ENCODE peak calls at places on chromosomes 1 and 21, in eight cellular contexts. One of them, this sample, is unnamed.

GRCh38 chr21:45164124-45164511 is 89.7 kb downstream of the ADARB1 start:
- DNase-seq in thyroid gland: no peak
- DNase-seq in hepatocyte: no peak
- DNase-seq in upper lobe of left lung: no peak
- DNase-seq in stomach: no peak
- DNase-seq in HCT116: no peak
- DNase-seq in ovary: no peak
- DNase-seq in fibroblast of mammary gland: peak; percentile 38
- DNase-seq in this sample: peak; percentile 11

GRCh38 chr1:163745204-163745603 is 423.4 kb downstream of the NUF2 start:
- DNase-seq in HCT116: no peak
- DNase-seq in upper lobe of left lung: no peak
- DNase-seq in fibroblast of mammary gland: no peak
- DNase-seq in thyroid gland: no peak
- DNase-seq in ovary: no peak
- DNase-seq in hepatocyte: no peak
- DNase-seq in stomach: no peak
- DNase-seq in this sample: no peak

GRCh38 chr1:46278807-46279206 is 24.6 kb downstream of the LRRC41 start:
- DNase-seq in HCT116: no peak
- DNase-seq in fibroblast of mammary gland: peak; percentile 72
- DNase-seq in hepatocyte: no peak
- DNase-seq in stomach: no peak
- DNase-seq in upper lobe of left lung: peak; percentile 66
- DNase-seq in thyroid gland: peak; percentile 6
- DNase-seq in ovary: peak; percentile 31
- DNase-seq in this sample: no peak

GRCh38 chr1:22534951-22535350 is 28.3 kb upstream of the EPHA8 start:
- DNase-seq in stomach: no peak
- DNase-seq in fibroblast of mammary gland: no peak
- DNase-seq in thyroid gland: no peak
- DNase-seq in hepatocyte: no peak
- DNase-seq in HCT116: no peak
- DNase-seq in ovary: no peak
- DNase-seq in upper lobe of left lung: no peak
- DNase-seq in this sample: no peak

GRCh38 chr1:34907487-34908090 is 21.9 kb downstream of the DLGAP3 start:
- DNase-seq in stomach: no peak
- DNase-seq in HCT116: no peak
- DNase-seq in fibroblast of mammary gland: no peak
- DNase-seq in upper lobe of left lung: no peak
- DNase-seq in thyroid gland: no peak
- DNase-seq in ovary: no peak
- DNase-seq in hepatocyte: no peak
- DNase-seq in this sample: no peak

GRCh38 chr1:236099622-236100021 is 34.7 kb upstream of the NID1 start:
- DNase-seq in ovary: no peak
- DNase-seq in HCT116: no peak
- DNase-seq in thyroid gland: no peak
- DNase-seq in fibroblast of mammary gland: peak; percentile 21
- DNase-seq in stomach: no peak
- DNase-seq in upper lobe of left lung: no peak
- DNase-seq in hepatocyte: peak; percentile 49
- DNase-seq in this sample: peak; percentile 26

GRCh38 chr1:40153073-40153770 is 8.0 kb upstream of the RLF start:
- DNase-seq in HCT116: peak; percentile 62
- DNase-seq in fibroblast of mammary gland: peak; percentile 81
- DNase-seq in ovary: no peak
- DNase-seq in upper lobe of left lung: no peak
- DNase-seq in stomach: no peak
- DNase-seq in hepatocyte: peak; percentile 61
- DNase-seq in thyroid gland: peak; percentile 9
- DNase-seq in this sample: peak; percentile 74

GRCh38 chr1:200021537-200022238 is 5.8 kb upstream of the NR5A2 start:
- DNase-seq in HCT116: no peak
- DNase-seq in thyroid gland: no peak
- DNase-seq in hepatocyte: no peak
- DNase-seq in fibroblast of mammary gland: no peak
- DNase-seq in ovary: no peak
- DNase-seq in stomach: no peak
- DNase-seq in upper lobe of left lung: no peak
- DNase-seq in this sample: no peak

GRCh38 chr1:114032271-114033218 is 53.3 kb downstream of the OLFML3 start:
- DNase-seq in ovary: no peak
- DNase-seq in thyroid gland: no peak
- DNase-seq in fibroblast of mammary gland: peak; percentile 96
- DNase-seq in hepatocyte: peak; percentile 40
- DNase-seq in stomach: no peak
- DNase-seq in HCT116: no peak
- DNase-seq in upper lobe of left lung: no peak
- DNase-seq in this sample: peak; percentile 37

GRCh38 chr1:37746806-37747205 is 18.1 kb downstream of the EPHA10 start:
- DNase-seq in HCT116: no peak
- DNase-seq in thyroid gland: no peak
- DNase-seq in ovary: no peak
- DNase-seq in hepatocyte: no peak
- DNase-seq in stomach: no peak
- DNase-seq in fibroblast of mammary gland: no peak
- DNase-seq in upper lobe of left lung: no peak
- DNase-seq in this sample: no peak

GRCh38 chr1:79042117-79042516 is 35.6 kb upstream of the ADGRL4 start:
- DNase-seq in HCT116: no peak
- DNase-seq in stomach: no peak
- DNase-seq in ovary: no peak
- DNase-seq in thyroid gland: no peak
- DNase-seq in fibroblast of mammary gland: peak; percentile 73
- DNase-seq in upper lobe of left lung: no peak
- DNase-seq in hepatocyte: no peak
- DNase-seq in this sample: peak; percentile 4

GRCh38 chr1:156794506-156795373 is 21.9 kb downstream of the SH2D2A start:
- DNase-seq in upper lobe of left lung: no peak
- DNase-seq in thyroid gland: no peak
- DNase-seq in hepatocyte: no peak
- DNase-seq in stomach: no peak
- DNase-seq in fibroblast of mammary gland: peak; percentile 46
- DNase-seq in ovary: no peak
- DNase-seq in HCT116: no peak
- DNase-seq in this sample: no peak

GRCh38 chr21:45839274-45839673 is 142.3 kb upstream of the COL6A1 start:
- DNase-seq in thyroid gland: no peak
- DNase-seq in stomach: no peak
- DNase-seq in upper lobe of left lung: no peak
- DNase-seq in HCT116: no peak
- DNase-seq in hepatocyte: no peak
- DNase-seq in fibroblast of mammary gland: peak; percentile 24
- DNase-seq in ovary: no peak
- DNase-seq in this sample: no peak

GRCh38 chr1:89728381-89728780 is 92.5 kb upstream of the LRRC8D start:
- DNase-seq in upper lobe of left lung: no peak
- DNase-seq in HCT116: no peak
- DNase-seq in thyroid gland: no peak
- DNase-seq in fibroblast of mammary gland: no peak
- DNase-seq in hepatocyte: no peak
- DNase-seq in stomach: no peak
- DNase-seq in ovary: no peak
- DNase-seq in this sample: no peak

GRCh38 chr21:17146426-17146825 is 366.4 kb upstream of the CXADR start:
- DNase-seq in thyroid gland: no peak
- DNase-seq in HCT116: no peak
- DNase-seq in fibroblast of mammary gland: no peak
- DNase-seq in hepatocyte: no peak
- DNase-seq in upper lobe of left lung: no peak
- DNase-seq in stomach: no peak
- DNase-seq in ovary: no peak
- DNase-seq in this sample: no peak

GRCh38 chr1:10424034-10424433 is 6.2 kb upstream of the CENPS start:
- DNase-seq in hepatocyte: peak; percentile 28
- DNase-seq in thyroid gland: no peak
- DNase-seq in stomach: no peak
- DNase-seq in HCT116: no peak
- DNase-seq in upper lobe of left lung: peak; percentile 37
- DNase-seq in fibroblast of mammary gland: peak; percentile 82
- DNase-seq in ovary: peak; percentile 49
- DNase-seq in this sample: peak; percentile 52

DNA sequence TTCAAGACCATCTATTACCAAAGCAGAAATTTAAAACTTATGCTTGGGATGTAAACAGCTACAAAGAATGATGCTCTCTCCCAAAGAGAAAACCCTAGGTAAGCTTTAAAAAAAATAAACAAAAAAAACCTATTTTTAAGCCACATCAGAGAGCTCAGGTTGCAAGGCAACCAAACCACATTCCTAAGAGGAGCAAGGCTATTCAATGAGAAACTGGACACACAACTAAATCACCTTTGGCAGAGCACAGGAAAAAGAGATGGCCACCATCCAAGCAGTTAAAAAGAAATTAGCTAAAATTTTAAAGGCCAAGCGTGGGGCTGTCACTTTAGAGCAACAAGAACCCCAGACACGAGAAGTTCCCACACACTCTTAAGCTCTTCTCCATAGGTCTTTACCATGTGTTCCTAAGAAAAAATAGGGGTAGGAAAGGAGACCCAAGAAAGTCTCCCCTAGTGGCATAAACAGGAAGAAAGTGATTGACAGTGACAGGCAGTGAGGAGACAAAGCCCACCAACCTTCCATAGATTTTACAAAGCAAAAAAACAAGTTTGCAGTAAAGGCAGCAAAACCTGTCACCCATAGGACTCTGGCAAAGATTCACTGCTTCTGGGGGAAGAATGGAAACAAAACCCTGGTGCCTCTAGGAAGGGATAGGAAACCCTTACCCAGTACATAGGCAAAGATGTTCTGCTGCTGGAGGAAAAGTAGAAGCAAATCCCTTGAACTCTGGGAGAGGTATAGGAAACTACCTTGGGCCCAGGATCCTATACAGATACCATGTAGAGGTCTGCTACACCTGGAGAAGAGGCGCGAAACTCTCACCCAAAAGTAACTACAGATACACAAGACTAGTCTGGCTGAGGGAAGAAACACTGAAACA is 68.5 kb downstream of the FOXJ3 start:
- DNase-seq in ovary: no peak
- DNase-seq in thyroid gland: peak; percentile 40
- DNase-seq in hepatocyte: no peak
- DNase-seq in fibroblast of mammary gland: no peak
- DNase-seq in HCT116: no peak
- DNase-seq in stomach: no peak
- DNase-seq in upper lobe of left lung: no peak
- DNase-seq in this sample: no peak
- TF ChIP-seq CTCF in ovary: no peak
- TF ChIP-seq CTCF in thyroid gland: peak; percentile 47
- TF ChIP-seq CTCF in hepatocyte: no peak
- TF ChIP-seq CTCF in fibroblast of mammary gland: no peak
- TF ChIP-seq CTCF in HCT116: no peak
- TF ChIP-seq CTCF in stomach: no peak
- TF ChIP-seq CTCF in upper lobe of left lung: no peak
- TF ChIP-seq CTCF in this sample: no peak

GRCh38 chr1:1893291-1893985 is 2.6 kb upstream of the GNB1 start:
- DNase-seq in HCT116: no peak
- DNase-seq in upper lobe of left lung: peak; percentile 46
- DNase-seq in stomach: no peak
- DNase-seq in hepatocyte: no peak
- DNase-seq in thyroid gland: no peak
- DNase-seq in ovary: no peak
- DNase-seq in fibroblast of mammary gland: no peak
- DNase-seq in this sample: no peak

GRCh38 chr1:1892079-1892762 is 1.3 kb upstream of the GNB1 start:
- DNase-seq in ovary: no peak
- DNase-seq in fibroblast of mammary gland: no peak
- DNase-seq in hepatocyte: no peak
- DNase-seq in thyroid gland: no peak
- DNase-seq in upper lobe of left lung: peak; percentile 58
- DNase-seq in HCT116: no peak
- DNase-seq in stomach: no peak
- DNase-seq in this sample: no peak

GRCh38 chr1:1893997-1894353 is 3.1 kb upstream of the GNB1 start:
- DNase-seq in thyroid gland: no peak
- DNase-seq in ovary: no peak
- DNase-seq in hepatocyte: no peak
- DNase-seq in fibroblast of mammary gland: no peak
- DNase-seq in stomach: no peak
- DNase-seq in HCT116: no peak
- DNase-seq in upper lobe of left lung: peak; percentile 60
- DNase-seq in this sample: no peak

GRCh38 chr1:1891349-1892078 is 627 bp upstream of the GNB1 start:
- DNase-seq in HCT116: peak; percentile 15
- DNase-seq in thyroid gland: peak; percentile 77
- DNase-seq in ovary: peak; percentile 78
- DNase-seq in stomach: peak; percentile 75
- DNase-seq in upper lobe of left lung: peak; percentile 95
- DNase-seq in fibroblast of mammary gland: peak; percentile 32
- DNase-seq in hepatocyte: peak; percentile 81
- DNase-seq in this sample: peak; percentile 66

DNA sequence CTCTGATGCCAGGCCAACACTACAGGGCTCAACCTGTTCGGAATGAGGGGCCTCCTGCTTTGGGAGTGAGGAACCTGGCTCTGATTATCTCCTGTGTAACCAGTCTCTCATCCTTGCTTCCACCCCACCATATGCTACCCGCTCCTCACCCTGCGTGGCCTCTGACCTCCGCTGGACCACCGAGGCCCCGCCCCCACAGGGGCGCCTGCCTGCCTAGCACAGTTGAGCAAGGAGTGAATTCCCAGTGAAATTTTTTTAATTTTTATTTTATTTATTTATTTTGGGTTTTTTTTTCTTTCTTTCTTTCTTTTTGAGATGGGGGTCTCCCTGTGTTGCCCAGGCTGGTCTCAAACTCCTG is 1.9 kb upstream of the GNB1 start:
- DNase-seq in fibroblast of mammary gland: no peak
- DNase-seq in thyroid gland: no peak
- DNase-seq in ovary: no peak
- DNase-seq in hepatocyte: no peak
- DNase-seq in HCT116: no peak
- DNase-seq in stomach: no peak
- DNase-seq in upper lobe of left lung: peak; percentile 76
- DNase-seq in this sample: no peak
- H3K4me3 ChIP-seq in fibroblast of mammary gland: no peak overlapping the region
- H3K4me3 ChIP-seq in thyroid gland: no peak overlapping the region
- H3K4me3 ChIP-seq in ovary: no peak overlapping the region
- H3K4me3 ChIP-seq in hepatocyte: no peak overlapping the region
- H3K4me3 ChIP-seq in HCT116: peak overlapping the region; percentile 68
- H3K4me3 ChIP-seq in stomach: peak overlapping the region; percentile 77
- H3K4me3 ChIP-seq in upper lobe of left lung: no peak overlapping the region
- H3K4me3 ChIP-seq in this sample: no peak overlapping the region

GRCh38 chr1:213899413-213899812 is 88.4 kb upstream of the PROX1 start:
- DNase-seq in thyroid gland: no peak
- DNase-seq in stomach: no peak
- DNase-seq in upper lobe of left lung: no peak
- DNase-seq in ovary: no peak
- DNase-seq in HCT116: no peak
- DNase-seq in fibroblast of mammary gland: no peak
- DNase-seq in hepatocyte: no peak
- DNase-seq in this sample: no peak

GRCh38 chr1:213898684-213899083 is 89.1 kb upstream of the PROX1 start:
- DNase-seq in fibroblast of mammary gland: no peak
- DNase-seq in upper lobe of left lung: no peak
- DNase-seq in stomach: no peak
- DNase-seq in HCT116: no peak
- DNase-seq in ovary: no peak
- DNase-seq in thyroid gland: no peak
- DNase-seq in hepatocyte: no peak
- DNase-seq in this sample: no peak
- TF ChIP-seq CTCF in fibroblast of mammary gland: no peak
- TF ChIP-seq CTCF in upper lobe of left lung: no peak
- TF ChIP-seq CTCF in stomach: no peak
- TF ChIP-seq CTCF in HCT116: no peak
- TF ChIP-seq CTCF in ovary: no peak
- TF ChIP-seq CTCF in thyroid gland: no peak
- TF ChIP-seq CTCF in hepatocyte: no peak
- TF ChIP-seq CTCF in this sample: no peak

GRCh38 chr1:198655464-198656121 is 16.8 kb downstream of the PTPRC start:
- DNase-seq in ovary: no peak
- DNase-seq in hepatocyte: no peak
- DNase-seq in HCT116: no peak
- DNase-seq in thyroid gland: no peak
- DNase-seq in stomach: no peak
- DNase-seq in fibroblast of mammary gland: no peak
- DNase-seq in upper lobe of left lung: no peak
- DNase-seq in this sample: no peak
- H3K4me3 ChIP-seq in ovary: no peak overlapping the region
- H3K4me3 ChIP-seq in hepatocyte: no peak overlapping the region
- H3K4me3 ChIP-seq in HCT116: no peak overlapping the region
- H3K4me3 ChIP-seq in thyroid gland: no peak overlapping the region
- H3K4me3 ChIP-seq in stomach: no peak overlapping the region
- H3K4me3 ChIP-seq in fibroblast of mammary gland: no peak overlapping the region
- H3K4me3 ChIP-seq in upper lobe of left lung: no peak overlapping the region
- H3K4me3 ChIP-seq in this sample: no peak overlapping the region